ENCODE peak calls at places on chromosomes 7 and 10, in eight cellular contexts. P, Q, Z, K, A, C, E and R are unnamed samples. For H3K4me1, H3K27me3 and H3K9me3, the result is how much of the 10 kb centered on the place peaks cover.

GRCh38 chr10:37758074-37758473 is 99.3 kb downstream of the ZNF248 start:
- DNase-seq in P (no peak), Q (no peak), Z (no peak), K (no peak), A (no peak), C (no peak), E (no peak), R (no peak)

GRCh38 chr10:111968624-111969023 is 214.9 kb downstream of the GPAM start:
- DNase-seq in P (no peak), Q (no peak), Z (no peak), K (no peak), A (no peak), C (no peak), E (no peak), R (no peak)

GRCh38 chr7:134729895-134730294 is 49.5 kb upstream of the CALD1 start:
- DNase-seq in P (no peak), Q (no peak), Z (no peak), K (no peak), A (no peak), C (no peak), E (no peak), R (no peak)

GRCh38 chr10:24898501-24898900 is 53.9 kb downstream of the PRTFDC1 start:
- DNase-seq in P (no peak), Q (no peak), Z (no peak), K (no peak), A (no peak), C (no peak), E (no peak), R (no peak)

GRCh38 chr7:47328392-47329319 is 253.3 kb downstream of the TNS3 start:
- DNase-seq in P (no peak), Q (no peak), Z (peak), K (no peak), A (no peak), C (no peak), E (no peak), R (no peak)

GRCh38 chr7:65927489-65928448 is 54.2 kb downstream of the GUSB start:
- DNase-seq in P (no peak), Q (peak), Z (no peak), K (no peak), A (no peak), C (no peak), E (no peak), R (no peak)

GRCh38 chr7:32357535-32358277 is 132.5 kb downstream of the LSM5 start:
- DNase-seq in P (no peak), Q (no peak), Z (no peak), K (no peak), A (no peak), C (no peak), E (no peak), R (no peak)

GRCh38 chr10:44589931-44590330 is 205.0 kb upstream of the CXCL12 start:
- DNase-seq in P (no peak), Q (no peak), Z (no peak), K (no peak), A (no peak), C (no peak), E (peak), R (no peak)

GRCh38 chr10:68135362-68135761 is 26.1 kb downstream of the MYPN start:
- DNase-seq in P (no peak), Q (peak), Z (no peak), K (no peak), A (no peak), C (no peak), E (no peak), R (no peak)

GRCh38 chr10:88065384-88066049 is 202.1 kb downstream of the PTEN start:
- DNase-seq in P (no peak), Q (no peak), Z (no peak), K (no peak), A (no peak), C (no peak), E (no peak), R (no peak)

GRCh38 chr10:88062798-88063472 is 199.5 kb downstream of the PTEN start:
- DNase-seq in P (no peak), Q (peak), Z (peak), K (no peak), A (no peak), C (no peak), E (no peak), R (no peak)

GRCh38 chr10:88066319-88066718 is 202.9 kb downstream of the PTEN start:
- DNase-seq in P (no peak), Q (no peak), Z (no peak), K (no peak), A (no peak), C (no peak), E (no peak), R (no peak)

GRCh38 chr10:88063861-88064521 is 200.6 kb downstream of the PTEN start:
- DNase-seq in P (no peak), Q (no peak), Z (no peak), K (no peak), A (no peak), C (no peak), E (no peak), R (no peak)

GRCh38 chr10:88064608-88065383 is 201.4 kb downstream of the PTEN start:
- DNase-seq in P (peak), Q (peak), Z (no peak), K (peak), A (no peak), C (peak), E (no peak), R (no peak)
- H3K4me1 ChIP-seq in P (under half), Q (under half), Z (under half), K (half or more), A (under half), C (under half), E (under half), R (under half)

GRCh38 chr10:33335800-33336605 is 1.5 kb upstream of the NRP1 start:
- DNase-seq in P (peak), Q (peak), Z (peak), K (no peak), A (no peak), C (peak), E (peak), R (no peak)
- H3K27me3 ChIP-seq in P (under half), Q (under half), Z (under half), K (under half), A (under half), C (under half), E (under half), R (under half)

GRCh38 chr7:64521409-64521984 is 41.4 kb downstream of the ZNF680 start:
- DNase-seq in P (no peak), Q (no peak), Z (no peak), K (no peak), A (no peak), C (no peak), E (no peak), R (no peak)
- H3K9me3 ChIP-seq in P (half or more), Q (under half), Z (under half), K (under half), A (under half), C (under half), E (under half), R (under half)

GRCh38 chr10:114064151-114065045 is 20.7 kb downstream of the ADRB1 start:
- DNase-seq in P (peak), Q (no peak), Z (no peak), K (no peak), A (no peak), C (no peak), E (no peak), R (no peak)

GRCh38 chr10:114061794-114062193 is 18.1 kb downstream of the ADRB1 start:
- DNase-seq in P (no peak), Q (no peak), Z (no peak), K (no peak), A (no peak), C (no peak), E (no peak), R (no peak)

GRCh38 chr10:114058297-114058696 is 14.6 kb downstream of the ADRB1 start:
- DNase-seq in P (no peak), Q (no peak), Z (no peak), K (no peak), A (no peak), C (no peak), E (no peak), R (no peak)

GRCh38 chr10:114060456-114060855 is 16.8 kb downstream of the ADRB1 start:
- DNase-seq in P (no peak), Q (peak), Z (no peak), K (no peak), A (no peak), C (no peak), E (no peak), R (no peak)

DNA sequence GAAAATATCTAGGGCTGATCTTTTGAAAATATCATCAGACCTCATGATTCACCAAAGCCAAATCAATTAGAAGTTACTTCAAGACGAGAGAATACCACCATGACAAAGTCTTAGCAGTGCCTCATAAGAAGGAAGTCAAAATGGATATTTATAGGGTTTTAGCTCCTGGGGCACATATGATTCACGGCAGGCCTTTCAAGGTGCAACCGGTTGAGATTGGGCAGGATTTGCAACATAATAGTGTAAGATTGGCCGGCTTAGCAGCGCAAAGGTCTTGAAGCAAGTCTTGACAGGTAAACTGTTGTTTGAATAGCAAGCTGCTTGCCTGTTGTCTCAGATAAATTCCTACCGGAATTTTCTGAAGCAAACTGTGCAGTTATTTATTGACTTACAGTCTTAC is 17.5 kb downstream of the ADRB1 start:
- DNase-seq in P (no peak), Q (no peak), Z (no peak), K (no peak), A (peak), C (no peak), E (peak), R (no peak)
- H3K4me1 ChIP-seq in P (under half), Q (under half), Z (under half), K (under half), A (under half), C (under half), E (under half), R (under half)

GRCh38 chr7:155488483-155489127 is 30.7 kb downstream of the EN2 start:
- DNase-seq in P (no peak), Q (no peak), Z (no peak), K (no peak), A (no peak), C (no peak), E (no peak), R (no peak)

GRCh38 chr7:155487509-155488482 is 29.9 kb downstream of the EN2 start:
- DNase-seq in P (no peak), Q (no peak), Z (no peak), K (no peak), A (no peak), C (no peak), E (no peak), R (no peak)

GRCh38 chr7:155490697-155491628 is 33.0 kb downstream of the EN2 start:
- DNase-seq in P (peak), Q (peak), Z (no peak), K (peak), A (no peak), C (peak), E (no peak), R (no peak)

GRCh38 chr7:155489862-155490696 is 32.1 kb downstream of the EN2 start:
- DNase-seq in P (no peak), Q (peak), Z (no peak), K (no peak), A (no peak), C (no peak), E (no peak), R (no peak)

DNA sequence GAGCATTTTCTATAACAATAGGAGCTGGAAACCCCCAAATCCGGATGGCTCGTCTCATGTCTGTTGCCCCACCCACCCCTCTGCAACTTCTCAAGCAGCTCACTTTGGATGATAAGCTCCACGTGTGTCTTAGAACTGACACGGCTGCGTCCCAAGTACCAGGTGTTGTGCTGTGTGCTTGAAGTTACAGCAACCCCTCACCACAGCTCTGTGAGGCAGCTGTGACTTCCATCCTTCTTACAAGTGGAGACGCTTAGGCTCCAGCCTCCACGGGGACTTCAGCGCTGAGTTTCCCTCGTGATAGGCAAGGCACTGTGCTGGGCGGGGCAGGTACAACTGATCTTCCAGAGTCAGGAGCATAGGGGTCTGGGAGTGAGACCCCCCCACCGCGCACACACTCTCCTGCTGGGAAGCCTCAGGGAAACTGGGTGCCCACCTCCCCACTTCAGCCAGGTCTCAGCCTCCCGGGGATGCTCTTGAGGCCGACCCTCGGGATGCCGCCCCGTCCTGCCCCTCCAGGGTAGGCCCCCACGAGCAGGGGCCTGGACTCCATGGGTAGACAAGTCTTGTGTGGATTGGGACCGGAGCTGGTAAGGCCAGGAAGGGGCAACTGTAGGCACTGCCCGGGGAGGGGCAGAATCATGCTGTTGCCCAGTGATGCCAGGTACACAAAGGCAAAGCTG is 31.4 kb downstream of the EN2 start:
- DNase-seq in P (no peak), Q (no peak), Z (no peak), K (no peak), A (no peak), C (no peak), E (no peak), R (no peak)
- H3K27me3 ChIP-seq in P (under half), Q (half or more), Z (half or more), K (under half), A (under half), C (under half), E (under half), R (under half)

DNA sequence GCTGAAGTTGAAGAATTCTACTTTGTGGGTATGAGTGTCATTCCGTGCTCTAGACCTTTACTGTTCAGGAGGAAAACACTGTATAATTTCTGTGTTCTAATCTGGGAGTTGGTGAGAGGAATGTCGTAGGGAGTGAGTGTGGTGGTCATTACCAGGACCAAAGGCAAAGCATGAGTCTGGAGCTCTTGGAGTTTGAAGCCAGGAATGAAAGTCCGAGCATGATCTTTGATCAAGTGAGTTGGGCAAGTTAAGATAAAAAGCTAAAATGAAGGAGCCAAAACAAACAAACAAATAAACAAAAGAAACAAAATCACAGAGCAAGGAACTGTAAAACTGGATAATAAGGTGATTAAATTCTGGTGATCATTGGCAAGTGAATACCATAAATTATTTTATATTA is 161.4 kb downstream of the AGMO start:
- DNase-seq in P (no peak), Q (no peak), Z (no peak), K (no peak), A (no peak), C (no peak), E (no peak), R (no peak)
- H3K9me3 ChIP-seq in P (under half), Q (under half), Z (under half), K (under half), A (under half), C (under half), E (under half), R (under half)